ENCODE peak calls at places on chromosome X, in ten cellular contexts. One of them, this sample, is unnamed.

GRCh38 chrX:2417205-2417604 is 83.6 kb downstream of the DHRSX start:
- DNase-seq in IMR-90: peak; percentile 7
- DNase-seq in NCI-H69: no peak
- DNase-seq in Calu3: no peak
- DNase-seq in activated T-helper 1 cell treated with anti-CD3 and anti-CD28 coated beads, Interleukin-2, amount 50 U/mL, for 16 hours: no peak
- DNase-seq in NT2/D1: no peak
- DNase-seq in bronchial epithelial cell: no peak
- DNase-seq in neural crest cell: no peak
- DNase-seq in HTR-8/SVneo: no peak
- DNase-seq in fibroblast of lung: no peak
- DNase-seq in this sample: no peak

GRCh38 chrX:68429216-68429615 is 4.1 kb downstream of the OPHN1 start:
- DNase-seq in IMR-90: no peak
- DNase-seq in NCI-H69: no peak
- DNase-seq in Calu3: no peak
- DNase-seq in activated T-helper 1 cell treated with anti-CD3 and anti-CD28 coated beads, Interleukin-2, amount 50 U/mL, for 16 hours: no peak
- DNase-seq in NT2/D1: no peak
- DNase-seq in bronchial epithelial cell: peak; percentile 67
- DNase-seq in neural crest cell: no peak
- DNase-seq in HTR-8/SVneo: no peak
- DNase-seq in fibroblast of lung: peak; percentile 4
- DNase-seq in this sample: no peak

GRCh38 chrX:153438522-153438921 is 7.3 kb downstream of the TREX2 start:
- DNase-seq in IMR-90: peak; percentile 7
- DNase-seq in NCI-H69: peak; percentile 46
- DNase-seq in Calu3: no peak
- DNase-seq in activated T-helper 1 cell treated with anti-CD3 and anti-CD28 coated beads, Interleukin-2, amount 50 U/mL, for 16 hours: no peak
- DNase-seq in NT2/D1: peak; percentile 1
- DNase-seq in bronchial epithelial cell: peak; percentile 11
- DNase-seq in neural crest cell: no peak
- DNase-seq in HTR-8/SVneo: peak; percentile 10
- DNase-seq in fibroblast of lung: no peak
- DNase-seq in this sample: no peak

GRCh38 chrX:136768469-136769084 is 12.2 kb downstream of the ARHGEF6 start:
- DNase-seq in IMR-90: peak; percentile 83
- DNase-seq in NCI-H69: peak; percentile 94
- DNase-seq in Calu3: no peak
- DNase-seq in activated T-helper 1 cell treated with anti-CD3 and anti-CD28 coated beads, Interleukin-2, amount 50 U/mL, for 16 hours: no peak
- DNase-seq in NT2/D1: no peak
- DNase-seq in bronchial epithelial cell: peak; percentile 72
- DNase-seq in neural crest cell: no peak
- DNase-seq in HTR-8/SVneo: peak; percentile 14
- DNase-seq in fibroblast of lung: peak; percentile 92
- DNase-seq in this sample: no peak

GRCh38 chrX:100098660-100099375 is 311.3 kb downstream of the PCDH19 start:
- DNase-seq in IMR-90: no peak
- DNase-seq in NCI-H69: peak; percentile 24
- DNase-seq in Calu3: no peak
- DNase-seq in activated T-helper 1 cell treated with anti-CD3 and anti-CD28 coated beads, Interleukin-2, amount 50 U/mL, for 16 hours: no peak
- DNase-seq in NT2/D1: no peak
- DNase-seq in bronchial epithelial cell: peak; percentile 81
- DNase-seq in neural crest cell: no peak
- DNase-seq in HTR-8/SVneo: no peak
- DNase-seq in fibroblast of lung: no peak
- DNase-seq in this sample: no peak

GRCh38 chrX:68829594-68830485 is 1.0 kb downstream of the EFNB1 start:
- DNase-seq in IMR-90: peak; percentile 19
- DNase-seq in NCI-H69: peak; percentile 52
- DNase-seq in Calu3: no peak
- DNase-seq in activated T-helper 1 cell treated with anti-CD3 and anti-CD28 coated beads, Interleukin-2, amount 50 U/mL, for 16 hours: no peak
- DNase-seq in NT2/D1: no peak
- DNase-seq in bronchial epithelial cell: no peak
- DNase-seq in neural crest cell: no peak
- DNase-seq in HTR-8/SVneo: no peak
- DNase-seq in fibroblast of lung: no peak
- DNase-seq in this sample: no peak

GRCh38 chrX:107823456-107823855 is 2.2 kb upstream of the MID2 start:
- DNase-seq in IMR-90: peak; percentile 83
- DNase-seq in NCI-H69: no peak
- DNase-seq in Calu3: no peak
- DNase-seq in activated T-helper 1 cell treated with anti-CD3 and anti-CD28 coated beads, Interleukin-2, amount 50 U/mL, for 16 hours: no peak
- DNase-seq in NT2/D1: no peak
- DNase-seq in bronchial epithelial cell: no peak
- DNase-seq in neural crest cell: no peak
- DNase-seq in HTR-8/SVneo: no peak
- DNase-seq in fibroblast of lung: peak; percentile 91
- DNase-seq in this sample: no peak

GRCh38 chrX:130172127-130172834 is 519 bp downstream of the RAB33A start:
- DNase-seq in IMR-90: no peak
- DNase-seq in NCI-H69: peak; percentile 20
- DNase-seq in Calu3: no peak
- DNase-seq in activated T-helper 1 cell treated with anti-CD3 and anti-CD28 coated beads, Interleukin-2, amount 50 U/mL, for 16 hours: no peak
- DNase-seq in NT2/D1: no peak
- DNase-seq in bronchial epithelial cell: no peak
- DNase-seq in neural crest cell: no peak
- DNase-seq in HTR-8/SVneo: no peak
- DNase-seq in fibroblast of lung: no peak
- DNase-seq in this sample: no peak

GRCh38 chrX:10110316-10110932 is 46.4 kb upstream of the CLCN4 start:
- DNase-seq in IMR-90: no peak
- DNase-seq in NCI-H69: no peak
- DNase-seq in Calu3: no peak
- DNase-seq in activated T-helper 1 cell treated with anti-CD3 and anti-CD28 coated beads, Interleukin-2, amount 50 U/mL, for 16 hours: no peak
- DNase-seq in NT2/D1: no peak
- DNase-seq in bronchial epithelial cell: no peak
- DNase-seq in neural crest cell: no peak
- DNase-seq in HTR-8/SVneo: no peak
- DNase-seq in fibroblast of lung: no peak
- DNase-seq in this sample: no peak